ENCODE peak calls at places on chromosomes 13 and 19, in five cellular contexts. V, K, J, Y and M are unnamed samples.

GRCh38 chr13:48235100-48235813 is 2.3 kb downstream of the ITM2B start:
- DNase-seq in K (peak; percentile 37), J (no peak), Y (no peak), V (no peak), M (peak; percentile 57)

GRCh38 chr13:80374453-80374852 is 33.5 kb upstream of the SPRY2 start:
- DNase-seq in K (peak; percentile 29), J (no peak), V (no peak), Y (no peak), M (no peak)

GRCh38 chr13:108070491-108070890 is 144.8 kb downstream of the LIG4 start:
- DNase-seq in V (no peak), K (no peak), Y (no peak), J (no peak), M (no peak)

GRCh38 chr19:17346109-17346671 is 8.8 kb downstream of the GTPBP3 start:
- DNase-seq in V (peak; percentile 65), Y (peak; percentile 47), K (peak; percentile 78), J (no peak), M (peak; percentile 65)

GRCh38 chr19:33406521-33407139 is 33.1 kb downstream of the CEBPG start:
- DNase-seq in Y (peak; percentile 35), K (peak; percentile 60), J (no peak), V (peak; percentile 77), M (peak; percentile 77)

GRCh38 chr19:48249502-48250014 is 6.2 kb downstream of the CARD8 start:
- DNase-seq in V (no peak), J (no peak), K (peak; percentile 77), Y (no peak), M (no peak)

GRCh38 chr13:113668491-113668971 is 1.5 kb downstream of the GRK1 start:
- DNase-seq in Y (no peak), J (peak; percentile 74), V (no peak), K (no peak), M (no peak)

GRCh38 chr13:75633285-75633684 is 2.8 kb upstream of the LMO7 start:
- DNase-seq in J (no peak), K (no peak), V (no peak), Y (peak; percentile 69), M (no peak)

GRCh38 chr13:24627090-24627714 is 53.0 kb upstream of the ATP12A start:
- DNase-seq in J (no peak), K (no peak), Y (no peak), V (no peak), M (peak; percentile 28)

GRCh38 chr19:798415-799075 is 1.3 kb downstream of the PTBP1 start:
- DNase-seq in J (no peak), Y (no peak), K (no peak), V (peak; percentile 28), M (peak; percentile 2)

GRCh38 chr13:40764587-40765403 is 6.2 kb downstream of the MRPS31 start:
- DNase-seq in Y (no peak), V (no peak), K (no peak), J (no peak), M (no peak)